ENCODE peak calls at places on chromosome 18, in ten cellular contexts. Y, V, P, X, K, I, G, E, O and W are unnamed samples.

GRCh38 chr18:10354241-10354811 is 100.1 kb upstream of the APCDD1 start:
- DNase-seq in O (no peak), X (no peak), V (peak), P (no peak), Y (no peak), G (no peak), E (no peak), I (no peak), K (peak), W (no peak)

GRCh38 chr18:75283758-75284157 is 73.2 kb downstream of the TSHZ1 start:
- DNase-seq in V (no peak), Y (no peak), G (no peak), E (no peak), K (no peak), I (no peak), P (no peak), O (no peak), X (no peak), W (no peak)

GRCh38 chr18:54296017-54296416 is 26.7 kb downstream of the POLI start:
- DNase-seq in X (no peak), I (no peak), G (no peak), P (no peak), Y (no peak), V (peak), O (no peak), K (no peak), E (peak), W (no peak)

GRCh38 chr18:74633652-74634352 is 36.1 kb downstream of the ZNF407 start:
- DNase-seq in O (no peak), P (no peak), K (no peak), G (no peak), X (no peak), I (no peak), V (no peak), Y (no peak), E (no peak), W (no peak)

GRCh38 chr18:50182516-50182915 is 12.4 kb downstream of the MYO5B start:
- DNase-seq in K (no peak), E (no peak), V (no peak), G (no peak), P (no peak), Y (no peak), I (no peak), O (no peak), X (no peak), W (no peak)

GRCh38 chr18:59470627-59471121 is 111.6 kb upstream of the LMAN1 start:
- DNase-seq in O (no peak), I (no peak), X (no peak), K (no peak), G (no peak), Y (no peak), V (no peak), P (no peak), E (no peak), W (no peak)

GRCh38 chr18:47737198-47737830 is 193.1 kb downstream of the SMAD2 start:
- DNase-seq in E (no peak), O (peak), G (no peak), P (no peak), X (no peak), V (no peak), K (no peak), Y (no peak), I (no peak), W (peak)

GRCh38 chr18:7941533-7941932 is 374.4 kb downstream of the PTPRM start:
- DNase-seq in K (peak), I (no peak), Y (no peak), E (no peak), O (peak), V (no peak), X (no peak), G (peak), P (peak), W (no peak)

GRCh38 chr18:23495723-23496440 is 7.4 kb upstream of the RMC1 start:
- DNase-seq in V (no peak), E (no peak), P (no peak), K (no peak), X (no peak), Y (no peak), G (no peak), I (no peak), O (no peak), W (no peak)

GRCh38 chr18:29191263-29191662 is 1014.3 kb upstream of the CDH2 start:
- DNase-seq in P (no peak), I (no peak), X (no peak), V (peak), Y (no peak), O (no peak), E (no peak), K (no peak), G (no peak), W (peak)

GRCh38 chr18:27008575-27008974 is 143.1 kb upstream of the AQP4 start:
- DNase-seq in I (no peak), P (no peak), Y (no peak), O (no peak), X (no peak), V (no peak), G (no peak), E (no peak), K (no peak), W (no peak)

GRCh38 chr18:55331301-55331700 is 256.7 kb downstream of the TCF4 start:
- DNase-seq in V (no peak), I (no peak), X (no peak), P (no peak), O (no peak), E (no peak), Y (no peak), K (no peak), G (no peak), W (no peak)

GRCh38 chr18:68033466-68033865 is 516.9 kb upstream of the DSEL start:
- DNase-seq in E (no peak), K (no peak), V (peak), X (no peak), G (no peak), I (no peak), Y (no peak), O (no peak), P (no peak), W (no peak)

GRCh38 chr18:34649072-34649471 is 61.0 kb upstream of the DTNA start:
- DNase-seq in V (peak), Y (no peak), G (no peak), O (no peak), I (no peak), E (no peak), X (no peak), K (no peak), P (no peak), W (no peak)

GRCh38 chr18:23012249-23012648 is 79.1 kb downstream of the RBBP8 start:
- DNase-seq in V (no peak), G (no peak), Y (no peak), X (no peak), P (no peak), O (no peak), K (no peak), E (no peak), I (peak), W (no peak)

GRCh38 chr18:59744271-59744721 is 47.1 kb upstream of the CCBE1 start:
- DNase-seq in E (no peak), Y (no peak), O (no peak), G (no peak), K (no peak), V (peak), X (no peak), I (no peak), P (no peak), W (no peak)

GRCh38 chr18:34807106-34807796 is 97.2 kb downstream of the DTNA start:
- DNase-seq in V (no peak), P (no peak), Y (no peak), X (no peak), G (no peak), O (no peak), I (no peak), K (peak), E (no peak), W (no peak)

GRCh38 chr18:48547456-48548403 is 8.9 kb downstream of the CTIF start:
- DNase-seq in P (no peak), I (no peak), Y (peak), V (peak), O (no peak), G (no peak), X (no peak), K (no peak), E (peak), W (no peak)

GRCh38 chr18:79625195-79625923 is 54.2 kb upstream of the CTDP1 start:
- DNase-seq in V (no peak), O (no peak), E (no peak), Y (no peak), K (no peak), I (no peak), X (no peak), G (no peak), P (no peak), W (no peak)